ENCODE peak calls at places on chromosomes 1 and 21, in ten cellular contexts. One of them, this sample, is unnamed.

GRCh38 chr1:65079941-65080340 is 68.1 kb upstream of the AK4 start:
- DNase-seq in lower lobe of right lung: no peak
- DNase-seq in K562: no peak
- DNase-seq in IMR-90: peak
- DNase-seq in cardiac muscle cell: no peak
- DNase-seq in astrocyte: peak
- DNase-seq in fibroblast of lung: peak
- DNase-seq in osteoblast: peak
- DNase-seq in brain microvascular endothelial cell: peak
- DNase-seq in uterus: no peak
- DNase-seq in this sample: no peak

GRCh38 chr1:28126778-28127430 is 38.5 kb upstream of the EYA3 start:
- DNase-seq in lower lobe of right lung: no peak
- DNase-seq in K562: no peak
- DNase-seq in IMR-90: no peak
- DNase-seq in cardiac muscle cell: no peak
- DNase-seq in astrocyte: no peak
- DNase-seq in fibroblast of lung: no peak
- DNase-seq in osteoblast: no peak
- DNase-seq in brain microvascular endothelial cell: no peak
- DNase-seq in uterus: no peak
- DNase-seq in this sample: no peak

GRCh38 chr1:18948913-18949688 is 7.4 kb downstream of the IFFO2 start:
- DNase-seq in lower lobe of right lung: peak
- DNase-seq in K562: no peak
- DNase-seq in IMR-90: peak
- DNase-seq in cardiac muscle cell: peak
- DNase-seq in astrocyte: peak
- DNase-seq in fibroblast of lung: peak
- DNase-seq in osteoblast: peak
- DNase-seq in brain microvascular endothelial cell: peak
- DNase-seq in uterus: peak
- DNase-seq in this sample: no peak

GRCh38 chr1:51557168-51557567 is 38.1 kb upstream of the EPS15 start:
- DNase-seq in lower lobe of right lung: no peak
- DNase-seq in K562: no peak
- DNase-seq in IMR-90: no peak
- DNase-seq in cardiac muscle cell: no peak
- DNase-seq in astrocyte: no peak
- DNase-seq in fibroblast of lung: no peak
- DNase-seq in osteoblast: no peak
- DNase-seq in brain microvascular endothelial cell: no peak
- DNase-seq in uterus: no peak
- DNase-seq in this sample: no peak

GRCh38 chr1:15515026-15515663 is 8.9 kb downstream of the CASP9 start:
- DNase-seq in lower lobe of right lung: no peak
- DNase-seq in K562: peak
- DNase-seq in IMR-90: no peak
- DNase-seq in cardiac muscle cell: no peak
- DNase-seq in astrocyte: no peak
- DNase-seq in fibroblast of lung: no peak
- DNase-seq in osteoblast: no peak
- DNase-seq in brain microvascular endothelial cell: no peak
- DNase-seq in uterus: no peak
- DNase-seq in this sample: no peak

GRCh38 chr1:12019858-12020509 is 686 bp downstream of the MIIP start:
- DNase-seq in lower lobe of right lung: no peak
- DNase-seq in K562: peak
- DNase-seq in IMR-90: peak
- DNase-seq in cardiac muscle cell: no peak
- DNase-seq in astrocyte: no peak
- DNase-seq in fibroblast of lung: peak
- DNase-seq in osteoblast: peak
- DNase-seq in brain microvascular endothelial cell: no peak
- DNase-seq in uterus: no peak
- DNase-seq in this sample: no peak

GRCh38 chr1:174023438-174023837 is 1.3 kb upstream of the RC3H1 start:
- DNase-seq in lower lobe of right lung: no peak
- DNase-seq in K562: peak
- DNase-seq in IMR-90: peak
- DNase-seq in cardiac muscle cell: peak
- DNase-seq in astrocyte: no peak
- DNase-seq in fibroblast of lung: peak
- DNase-seq in osteoblast: peak
- DNase-seq in brain microvascular endothelial cell: peak
- DNase-seq in uterus: peak
- DNase-seq in this sample: no peak

GRCh38 chr1:77473690-77474089 is 191.9 kb downstream of the AK5 start:
- DNase-seq in lower lobe of right lung: no peak
- DNase-seq in K562: no peak
- DNase-seq in IMR-90: peak
- DNase-seq in cardiac muscle cell: no peak
- DNase-seq in astrocyte: peak
- DNase-seq in fibroblast of lung: peak
- DNase-seq in osteoblast: peak
- DNase-seq in brain microvascular endothelial cell: peak
- DNase-seq in uterus: no peak
- DNase-seq in this sample: no peak

GRCh38 chr1:220592714-220593113 is 64.8 kb downstream of the MARK1 start:
- DNase-seq in lower lobe of right lung: no peak
- DNase-seq in K562: no peak
- DNase-seq in IMR-90: no peak
- DNase-seq in cardiac muscle cell: no peak
- DNase-seq in astrocyte: no peak
- DNase-seq in fibroblast of lung: no peak
- DNase-seq in osteoblast: no peak
- DNase-seq in brain microvascular endothelial cell: no peak
- DNase-seq in uterus: no peak
- DNase-seq in this sample: no peak

GRCh38 chr21:42081931-42082381 is 10.8 kb downstream of the UMODL1 start:
- DNase-seq in lower lobe of right lung: no peak
- DNase-seq in K562: no peak
- DNase-seq in IMR-90: no peak
- DNase-seq in cardiac muscle cell: no peak
- DNase-seq in astrocyte: peak
- DNase-seq in fibroblast of lung: peak
- DNase-seq in osteoblast: peak
- DNase-seq in brain microvascular endothelial cell: no peak
- DNase-seq in uterus: no peak
- DNase-seq in this sample: peak

GRCh38 chr1:234977891-234978396 is 150.7 kb downstream of the TOMM20 start:
- DNase-seq in lower lobe of right lung: no peak
- DNase-seq in K562: no peak
- DNase-seq in IMR-90: no peak
- DNase-seq in cardiac muscle cell: no peak
- DNase-seq in astrocyte: no peak
- DNase-seq in fibroblast of lung: no peak
- DNase-seq in osteoblast: no peak
- DNase-seq in brain microvascular endothelial cell: no peak
- DNase-seq in uterus: no peak
- DNase-seq in this sample: no peak

GRCh38 chr1:224559971-224560728 is 56.0 kb upstream of the CNIH3 start:
- DNase-seq in lower lobe of right lung: no peak
- DNase-seq in K562: no peak
- DNase-seq in IMR-90: peak
- DNase-seq in cardiac muscle cell: no peak
- DNase-seq in astrocyte: peak
- DNase-seq in fibroblast of lung: peak
- DNase-seq in osteoblast: no peak
- DNase-seq in brain microvascular endothelial cell: no peak
- DNase-seq in uterus: no peak
- DNase-seq in this sample: no peak

GRCh38 chr1:96845464-96845863 is 123.9 kb downstream of the PTBP2 start:
- DNase-seq in lower lobe of right lung: no peak
- DNase-seq in K562: peak
- DNase-seq in IMR-90: no peak
- DNase-seq in cardiac muscle cell: peak
- DNase-seq in astrocyte: no peak
- DNase-seq in fibroblast of lung: no peak
- DNase-seq in osteoblast: peak
- DNase-seq in brain microvascular endothelial cell: peak
- DNase-seq in uterus: no peak
- DNase-seq in this sample: peak

GRCh38 chr1:201466492-201466891 is 2.5 kb downstream of the PHLDA3 start:
- DNase-seq in lower lobe of right lung: peak
- DNase-seq in K562: no peak
- DNase-seq in IMR-90: no peak
- DNase-seq in cardiac muscle cell: no peak
- DNase-seq in astrocyte: no peak
- DNase-seq in fibroblast of lung: peak
- DNase-seq in osteoblast: peak
- DNase-seq in brain microvascular endothelial cell: no peak
- DNase-seq in uterus: no peak
- DNase-seq in this sample: no peak

GRCh38 chr1:201468501-201468843 is 516 bp downstream of the PHLDA3 start:
- DNase-seq in lower lobe of right lung: peak
- DNase-seq in K562: no peak
- DNase-seq in IMR-90: no peak
- DNase-seq in cardiac muscle cell: peak
- DNase-seq in astrocyte: no peak
- DNase-seq in fibroblast of lung: peak
- DNase-seq in osteoblast: peak
- DNase-seq in brain microvascular endothelial cell: no peak
- DNase-seq in uterus: no peak
- DNase-seq in this sample: no peak

GRCh38 chr1:201468844-201469644 is at the start of gene PHLDA3:
- DNase-seq in lower lobe of right lung: peak
- DNase-seq in K562: peak
- DNase-seq in IMR-90: peak
- DNase-seq in cardiac muscle cell: peak
- DNase-seq in astrocyte: peak
- DNase-seq in fibroblast of lung: peak
- DNase-seq in osteoblast: peak
- DNase-seq in brain microvascular endothelial cell: peak
- DNase-seq in uterus: peak
- DNase-seq in this sample: peak

GRCh38 chr1:201463071-201463552 is 5.9 kb downstream of the PHLDA3 start:
- DNase-seq in lower lobe of right lung: peak
- DNase-seq in K562: peak
- DNase-seq in IMR-90: no peak
- DNase-seq in cardiac muscle cell: peak
- DNase-seq in astrocyte: no peak
- DNase-seq in fibroblast of lung: peak
- DNase-seq in osteoblast: peak
- DNase-seq in brain microvascular endothelial cell: no peak
- DNase-seq in uterus: no peak
- DNase-seq in this sample: peak

GRCh38 chr1:201465698-201466290 is 3.2 kb downstream of the PHLDA3 start:
- DNase-seq in lower lobe of right lung: no peak
- DNase-seq in K562: no peak
- DNase-seq in IMR-90: no peak
- DNase-seq in cardiac muscle cell: no peak
- DNase-seq in astrocyte: no peak
- DNase-seq in fibroblast of lung: no peak
- DNase-seq in osteoblast: peak
- DNase-seq in brain microvascular endothelial cell: no peak
- DNase-seq in uterus: no peak
- DNase-seq in this sample: no peak
- H3K27ac ChIP-seq in lower lobe of right lung: peak
- H3K27ac ChIP-seq in K562: no peak
- H3K27ac ChIP-seq in IMR-90: peak
- H3K27ac ChIP-seq in cardiac muscle cell: no peak
- H3K27ac ChIP-seq in astrocyte: no peak
- H3K27ac ChIP-seq in fibroblast of lung: no peak
- H3K27ac ChIP-seq in osteoblast: peak
- H3K27ac ChIP-seq in brain microvascular endothelial cell: no peak
- H3K27ac ChIP-seq in uterus: peak
- H3K27ac ChIP-seq in this sample: peak

GRCh38 chr21:14889080-14889805 is 175.6 kb downstream of the NRIP1 start:
- DNase-seq in lower lobe of right lung: no peak
- DNase-seq in K562: no peak
- DNase-seq in IMR-90: peak
- DNase-seq in cardiac muscle cell: no peak
- DNase-seq in astrocyte: peak
- DNase-seq in fibroblast of lung: peak
- DNase-seq in osteoblast: no peak
- DNase-seq in brain microvascular endothelial cell: peak
- DNase-seq in uterus: no peak
- DNase-seq in this sample: no peak
- H3K27ac ChIP-seq in lower lobe of right lung: no peak
- H3K27ac ChIP-seq in K562: no peak
- H3K27ac ChIP-seq in IMR-90: no peak
- H3K27ac ChIP-seq in cardiac muscle cell: no peak
- H3K27ac ChIP-seq in astrocyte: no peak
- H3K27ac ChIP-seq in fibroblast of lung: no peak
- H3K27ac ChIP-seq in osteoblast: no peak
- H3K27ac ChIP-seq in brain microvascular endothelial cell: peak
- H3K27ac ChIP-seq in uterus: no peak
- H3K27ac ChIP-seq in this sample: no peak

GRCh38 chr1:7220712-7221252 is 435.5 kb downstream of the CAMTA1 start:
- DNase-seq in lower lobe of right lung: no peak
- DNase-seq in K562: no peak
- DNase-seq in IMR-90: no peak
- DNase-seq in cardiac muscle cell: no peak
- DNase-seq in astrocyte: no peak
- DNase-seq in fibroblast of lung: no peak
- DNase-seq in osteoblast: no peak
- DNase-seq in brain microvascular endothelial cell: no peak
- DNase-seq in uterus: no peak
- DNase-seq in this sample: no peak
- H3K27ac ChIP-seq in lower lobe of right lung: no peak
- H3K27ac ChIP-seq in K562: no peak
- H3K27ac ChIP-seq in IMR-90: no peak
- H3K27ac ChIP-seq in cardiac muscle cell: no peak
- H3K27ac ChIP-seq in astrocyte: peak
- H3K27ac ChIP-seq in fibroblast of lung: no peak
- H3K27ac ChIP-seq in osteoblast: peak
- H3K27ac ChIP-seq in brain microvascular endothelial cell: no peak
- H3K27ac ChIP-seq in uterus: no peak
- H3K27ac ChIP-seq in this sample: no peak

DNA sequence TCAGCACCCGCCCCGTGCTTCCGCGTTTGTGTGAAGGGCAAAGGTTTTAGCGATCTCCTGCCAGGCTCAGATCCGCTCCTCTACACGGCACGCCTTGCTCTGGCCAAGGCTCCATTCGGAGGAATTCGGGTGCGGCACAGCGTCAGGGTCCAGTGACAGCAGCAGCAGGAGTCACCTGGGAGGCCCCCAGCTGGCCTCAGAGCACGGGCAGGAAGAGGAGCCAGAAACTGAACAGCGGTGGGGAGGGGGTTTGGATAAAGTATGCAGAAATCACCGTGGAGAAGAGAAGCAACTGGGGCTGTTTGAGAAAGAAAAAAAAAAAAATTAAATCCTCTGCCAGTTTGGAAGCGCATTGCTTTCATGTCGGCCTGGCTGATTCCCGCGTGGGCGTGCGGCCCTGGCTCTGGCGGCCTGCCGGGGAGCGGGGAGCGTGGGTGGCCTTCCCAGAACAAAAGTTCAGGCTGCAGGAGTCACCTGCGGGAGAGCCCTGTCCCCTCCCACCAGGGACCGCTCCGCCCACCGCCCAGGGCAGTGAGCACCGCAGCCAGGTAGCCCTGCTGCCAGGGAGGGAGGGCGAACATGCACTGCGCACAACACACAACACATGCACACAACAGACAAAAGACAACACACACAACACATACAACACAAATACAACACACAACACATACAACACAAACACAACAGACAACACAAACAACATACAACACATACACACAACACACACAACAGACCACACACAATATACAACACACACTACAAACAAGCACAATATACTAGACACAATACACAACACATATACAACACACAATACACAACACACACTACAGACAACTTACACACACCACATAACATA is 107.6 kb downstream of the ETS2 start:
- DNase-seq in lower lobe of right lung: peak
- DNase-seq in K562: peak
- DNase-seq in IMR-90: peak
- DNase-seq in cardiac muscle cell: peak
- DNase-seq in astrocyte: peak
- DNase-seq in fibroblast of lung: peak
- DNase-seq in osteoblast: peak
- DNase-seq in brain microvascular endothelial cell: no peak
- DNase-seq in uterus: peak
- DNase-seq in this sample: no peak
- H3K27ac ChIP-seq in lower lobe of right lung: peak
- H3K27ac ChIP-seq in K562: no peak
- H3K27ac ChIP-seq in IMR-90: no peak
- H3K27ac ChIP-seq in cardiac muscle cell: no peak
- H3K27ac ChIP-seq in astrocyte: no peak
- H3K27ac ChIP-seq in fibroblast of lung: peak
- H3K27ac ChIP-seq in osteoblast: no peak
- H3K27ac ChIP-seq in brain microvascular endothelial cell: no peak
- H3K27ac ChIP-seq in uterus: peak
- H3K27ac ChIP-seq in this sample: no peak

This sample was measured in substantia nigra.